ENCODE peak calls at places on chromosome 18, in seven cellular contexts. One of them, this sample, is unnamed.

GRCh38 chr18:31819106-31819924 is 58.6 kb upstream of the SLC25A52 start:
- DNase-seq in ACHN: peak; percentile 41
- DNase-seq in NCI-H2029: peak; percentile 2
- DNase-seq in iris pigment epithelial cell: peak; percentile 49
- DNase-seq in head of caudate nucleus: no peak
- DNase-seq in HFFc6: peak; percentile 52
- DNase-seq in HCT116: peak; percentile 39
- DNase-seq in this sample: peak; percentile 22

GRCh38 chr18:46329736-46330246 is 225.6 kb downstream of the HAUS1 start:
- DNase-seq in ACHN: no peak
- DNase-seq in NCI-H2029: no peak
- DNase-seq in iris pigment epithelial cell: no peak
- DNase-seq in head of caudate nucleus: no peak
- DNase-seq in HFFc6: no peak
- DNase-seq in HCT116: no peak
- DNase-seq in this sample: no peak

GRCh38 chr18:59571953-59572352 is 125.3 kb downstream of the CCBE1 start:
- DNase-seq in ACHN: no peak
- DNase-seq in NCI-H2029: no peak
- DNase-seq in iris pigment epithelial cell: no peak
- DNase-seq in head of caudate nucleus: no peak
- DNase-seq in HFFc6: no peak
- DNase-seq in HCT116: no peak
- DNase-seq in this sample: no peak

GRCh38 chr18:74596959-74597661 is 560 bp upstream of the ZNF407 start:
- DNase-seq in ACHN: peak; percentile 56
- DNase-seq in NCI-H2029: no peak
- DNase-seq in iris pigment epithelial cell: peak; percentile 71
- DNase-seq in head of caudate nucleus: peak; percentile 65
- DNase-seq in HFFc6: no peak
- DNase-seq in HCT116: no peak
- DNase-seq in this sample: peak; percentile 42

GRCh38 chr18:12121175-12122095 is 27.8 kb downstream of the ANKRD62 start:
- DNase-seq in ACHN: peak; percentile 16
- DNase-seq in NCI-H2029: no peak
- DNase-seq in iris pigment epithelial cell: peak; percentile 7
- DNase-seq in head of caudate nucleus: no peak
- DNase-seq in HFFc6: no peak
- DNase-seq in HCT116: peak; percentile 7
- DNase-seq in this sample: peak; percentile 7

GRCh38 chr18:63237911-63238710 is 81.5 kb downstream of the BCL2 start:
- DNase-seq in ACHN: peak; percentile 92
- DNase-seq in NCI-H2029: no peak
- DNase-seq in iris pigment epithelial cell: peak; percentile 93
- DNase-seq in head of caudate nucleus: no peak
- DNase-seq in HFFc6: peak; percentile 73
- DNase-seq in HCT116: peak; percentile 31
- DNase-seq in this sample: peak; percentile 88

GRCh38 chr18:26227051-26227672 is 917 bp downstream of the TAF4B start:
- DNase-seq in ACHN: peak; percentile 2
- DNase-seq in NCI-H2029: no peak
- DNase-seq in iris pigment epithelial cell: peak; percentile 8
- DNase-seq in head of caudate nucleus: no peak
- DNase-seq in HFFc6: no peak
- DNase-seq in HCT116: no peak
- DNase-seq in this sample: no peak

GRCh38 chr18:51537487-51537886 is 340.0 kb upstream of the MEX3C start:
- DNase-seq in ACHN: no peak
- DNase-seq in NCI-H2029: peak; percentile 2
- DNase-seq in iris pigment epithelial cell: no peak
- DNase-seq in head of caudate nucleus: peak; percentile 65
- DNase-seq in HFFc6: no peak
- DNase-seq in HCT116: no peak
- DNase-seq in this sample: peak; percentile 9

GRCh38 chr18:26549103-26549485 is 741 bp upstream of the KCTD1 start:
- DNase-seq in ACHN: peak; percentile 43
- DNase-seq in NCI-H2029: no peak
- DNase-seq in iris pigment epithelial cell: peak; percentile 65
- DNase-seq in head of caudate nucleus: peak; percentile 27
- DNase-seq in HFFc6: peak; percentile 38
- DNase-seq in HCT116: no peak
- DNase-seq in this sample: no peak

GRCh38 chr18:33051397-33051796 is 278.6 kb upstream of the KLHL14 start:
- DNase-seq in ACHN: no peak
- DNase-seq in NCI-H2029: peak; percentile 61
- DNase-seq in iris pigment epithelial cell: peak; percentile 5
- DNase-seq in head of caudate nucleus: no peak
- DNase-seq in HFFc6: no peak
- DNase-seq in HCT116: no peak
- DNase-seq in this sample: no peak

GRCh38 chr18:63063171-63063570 is 256.4 kb downstream of the BCL2 start:
- DNase-seq in ACHN: no peak
- DNase-seq in NCI-H2029: no peak
- DNase-seq in iris pigment epithelial cell: no peak
- DNase-seq in head of caudate nucleus: no peak
- DNase-seq in HFFc6: no peak
- DNase-seq in HCT116: no peak
- DNase-seq in this sample: peak; percentile 5

GRCh38 chr18:56542488-56542887 is 95.9 kb downstream of the TXNL1 start:
- DNase-seq in ACHN: no peak
- DNase-seq in NCI-H2029: no peak
- DNase-seq in iris pigment epithelial cell: no peak
- DNase-seq in head of caudate nucleus: no peak
- DNase-seq in HFFc6: no peak
- DNase-seq in HCT116: no peak
- DNase-seq in this sample: no peak

GRCh38 chr18:22300665-22301636 is 116.8 kb downstream of the CTAGE1 start:
- DNase-seq in ACHN: no peak
- DNase-seq in NCI-H2029: no peak
- DNase-seq in iris pigment epithelial cell: no peak
- DNase-seq in head of caudate nucleus: no peak
- DNase-seq in HFFc6: no peak
- DNase-seq in HCT116: no peak
- DNase-seq in this sample: no peak

GRCh38 chr18:9048808-9049494 is 53.5 kb upstream of the NDUFV2 start:
- DNase-seq in ACHN: no peak
- DNase-seq in NCI-H2029: no peak
- DNase-seq in iris pigment epithelial cell: peak; percentile 57
- DNase-seq in head of caudate nucleus: no peak
- DNase-seq in HFFc6: peak; percentile 39
- DNase-seq in HCT116: no peak
- DNase-seq in this sample: no peak

GRCh38 chr18:79241755-79242154 is 154.0 kb upstream of the NFATC1 start:
- DNase-seq in ACHN: no peak
- DNase-seq in NCI-H2029: no peak
- DNase-seq in iris pigment epithelial cell: no peak
- DNase-seq in head of caudate nucleus: no peak
- DNase-seq in HFFc6: no peak
- DNase-seq in HCT116: no peak
- DNase-seq in this sample: no peak

GRCh38 chr18:49728542-49728941 is 84.8 kb downstream of the ACAA2 start:
- DNase-seq in ACHN: peak; percentile 45
- DNase-seq in NCI-H2029: peak; percentile 42
- DNase-seq in iris pigment epithelial cell: peak; percentile 50
- DNase-seq in head of caudate nucleus: peak; percentile 46
- DNase-seq in HFFc6: peak; percentile 32
- DNase-seq in HCT116: peak; percentile 47
- DNase-seq in this sample: peak; percentile 47

GRCh38 chr18:75857558-75857957 is 430.1 kb upstream of the SMIM21 start:
- DNase-seq in ACHN: no peak
- DNase-seq in NCI-H2029: no peak
- DNase-seq in iris pigment epithelial cell: no peak
- DNase-seq in head of caudate nucleus: no peak
- DNase-seq in HFFc6: no peak
- DNase-seq in HCT116: no peak
- DNase-seq in this sample: no peak

GRCh38 chr18:76581261-76581660 is 86.2 kb upstream of the ZNF516 start:
- DNase-seq in ACHN: no peak
- DNase-seq in NCI-H2029: no peak
- DNase-seq in iris pigment epithelial cell: no peak
- DNase-seq in head of caudate nucleus: no peak
- DNase-seq in HFFc6: no peak
- DNase-seq in HCT116: no peak
- DNase-seq in this sample: no peak

GRCh38 chr18:36697905-36698304 is 130.9 kb downstream of the TPGS2 start:
- DNase-seq in ACHN: peak; percentile 82
- DNase-seq in NCI-H2029: no peak
- DNase-seq in iris pigment epithelial cell: peak; percentile 78
- DNase-seq in head of caudate nucleus: no peak
- DNase-seq in HFFc6: peak; percentile 81
- DNase-seq in HCT116: no peak
- DNase-seq in this sample: peak; percentile 52

GRCh38 chr18:54359233-54359632 is 1.5 kb downstream of the C18orf54 start:
- DNase-seq in ACHN: peak; percentile 16
- DNase-seq in NCI-H2029: no peak
- DNase-seq in iris pigment epithelial cell: peak; percentile 17
- DNase-seq in head of caudate nucleus: no peak
- DNase-seq in HFFc6: no peak
- DNase-seq in HCT116: no peak
- DNase-seq in this sample: no peak

GRCh38 chr18:6482198-6482977 is 67.7 kb upstream of the L3MBTL4 start:
- DNase-seq in ACHN: peak; percentile 60
- DNase-seq in NCI-H2029: peak; percentile 30
- DNase-seq in iris pigment epithelial cell: peak; percentile 64
- DNase-seq in head of caudate nucleus: peak; percentile 37
- DNase-seq in HFFc6: no peak
- DNase-seq in HCT116: no peak
- DNase-seq in this sample: peak; percentile 70

GRCh38 chr18:59049726-59050660 is 89.7 kb upstream of the SEC11C start:
- DNase-seq in ACHN: no peak
- DNase-seq in NCI-H2029: no peak
- DNase-seq in iris pigment epithelial cell: no peak
- DNase-seq in head of caudate nucleus: no peak
- DNase-seq in HFFc6: no peak
- DNase-seq in HCT116: no peak
- DNase-seq in this sample: no peak